ENCODE peak calls at places on chromosomes 11 and 22, in nine cellular contexts. B is K562, Z is A549, F is WTC11, N is SK-N-SH, S is HCT116, D is H1, J is HepG2, X is endothelial cell of umbilical vein. A is an unnamed sample.

GRCh38 chr11:11584446-11584810 is 37.4 kb downstream of the GALNT18 start:
- DNase-seq in B (no peak), Z (peak; percentile 82), F (no peak), N (no peak), S (peak; percentile 41), D (no peak), J (no peak), X (no peak), A (no peak)

GRCh38 chr11:112012877-112013276 is 12.3 kb upstream of the DLAT start:
- DNase-seq in B (peak; percentile 22), Z (no peak), F (no peak), N (no peak), S (no peak), D (no peak), J (peak; percentile 8), X (no peak), A (no peak)

GRCh38 chr22:42272431-42273004 is 2.1 kb upstream of the TCF20 start:
- DNase-seq in B (no peak), Z (no peak), F (no peak), N (no peak), S (no peak), D (no peak), J (no peak), X (no peak), A (no peak)

GRCh38 chr11:13076961-13077360 is 67.8 kb downstream of the RASSF10 start:
- DNase-seq in B (no peak), Z (no peak), F (no peak), N (no peak), S (no peak), D (no peak), J (no peak), X (no peak), A (no peak)

GRCh38 chr11:27740362-27741024 is 40.2 kb upstream of the BDNF start:
- DNase-seq in B (no peak), Z (no peak), F (no peak), N (no peak), S (no peak), D (no peak), J (no peak), X (peak; percentile 18), A (no peak)

GRCh38 chr11:85752890-85753581 is 57.9 kb downstream of the SYTL2 start:
- DNase-seq in B (no peak), Z (no peak), F (no peak), N (no peak), S (no peak), D (no peak), J (no peak), X (peak; percentile 9), A (peak; percentile 59)

GRCh38 chr11:73019448-73019847 is 122.7 kb downstream of the FCHSD2 start:
- DNase-seq in B (no peak), Z (no peak), F (no peak), N (peak; percentile 42), S (no peak), D (no peak), J (peak; percentile 3), X (no peak), A (no peak)

GRCh38 chr22:49102367-49102766 is 725.3 kb downstream of the BRD1 start:
- DNase-seq in B (no peak), Z (no peak), F (no peak), N (no peak), S (no peak), D (no peak), J (no peak), X (no peak), A (no peak)

GRCh38 chr22:38989461-38989860 is 7.3 kb downstream of the APOBEC3B start:
- DNase-seq in B (no peak), Z (no peak), F (no peak), N (no peak), S (no peak), D (no peak), J (no peak), X (no peak), A (no peak)

GRCh38 chr22:37316405-37316804 is 34.1 kb downstream of the CYTH4 start:
- DNase-seq in B (no peak), Z (no peak), F (no peak), N (no peak), S (no peak), D (no peak), J (no peak), X (no peak), A (no peak)

GRCh38 chr11:128814856-128815705 is 52.0 kb downstream of the KCNJ1 start:
- DNase-seq in B (no peak), Z (no peak), F (peak; percentile 77), N (peak; percentile 49), S (no peak), D (peak; percentile 47), J (no peak), X (no peak), A (peak; percentile 70)

GRCh38 chr11:827146-827860 is 416 bp upstream of the CRACR2B start:
- DNase-seq in B (peak; percentile 55), Z (no peak), F (peak; percentile 77), N (peak; percentile 56), S (no peak), D (no peak), J (peak; percentile 47), X (no peak), A (peak; percentile 85)

GRCh38 chr11:110077866-110078325 is 15.3 kb upstream of the ZC3H12C start:
- DNase-seq in B (no peak), Z (no peak), F (no peak), N (no peak), S (no peak), D (no peak), J (peak; percentile 13), X (peak; percentile 68), A (no peak)

GRCh38 chr11:64448599-64449380 is 89.8 kb downstream of the RPS6KA4 start:
- DNase-seq in B (peak; percentile 85), Z (peak; percentile 87), F (peak; percentile 92), N (peak; percentile 94), S (peak; percentile 72), D (peak; percentile 50), J (peak; percentile 53), X (peak; percentile 55), A (peak; percentile 90)

GRCh38 chr11:64449381-64450167 is 90.6 kb downstream of the RPS6KA4 start:
- DNase-seq in B (peak; percentile 88), Z (peak; percentile 90), F (peak; percentile 88), N (peak; percentile 89), S (peak; percentile 74), D (peak; percentile 73), J (peak; percentile 66), X (peak; percentile 59), A (peak; percentile 84)

GRCh38 chr11:64451856-64452255 is 92.9 kb downstream of the RPS6KA4 start:
- DNase-seq in B (no peak), Z (no peak), F (no peak), N (no peak), S (no peak), D (no peak), J (no peak), X (no peak), A (no peak)

GRCh38 chr11:64447717-64448598 is 89.0 kb downstream of the RPS6KA4 start:
- DNase-seq in B (no peak), Z (no peak), F (no peak), N (peak; percentile 41), S (no peak), D (no peak), J (no peak), X (no peak), A (peak; percentile 87)

DNA sequence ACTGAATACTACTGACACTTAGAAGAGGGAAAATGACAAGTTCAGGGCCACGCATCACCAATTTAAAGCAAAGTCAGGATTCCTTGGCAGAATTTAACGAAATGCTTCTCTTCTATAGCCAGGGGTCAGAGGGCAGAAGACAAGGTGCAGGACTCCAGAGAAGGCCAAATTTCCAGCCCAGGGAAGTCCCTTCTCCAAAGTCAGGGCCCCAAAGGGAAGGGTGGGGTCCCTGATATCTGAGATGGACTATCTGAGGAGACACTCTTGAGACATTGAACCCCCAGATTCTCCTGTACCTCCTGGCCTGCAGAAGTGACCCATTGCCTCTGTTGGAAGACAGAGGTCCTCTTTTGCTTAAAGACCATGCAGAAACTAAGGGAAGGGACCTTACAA is 91.2 kb downstream of the RPS6KA4 start:
- DNase-seq in B (no peak), Z (no peak), F (no peak), N (no peak), S (no peak), D (no peak), J (no peak), X (no peak), A (no peak)
- TF ChIP-seq MAX in B (no peak), Z (no peak), F (no peak), N (no peak), S (no peak), D (no peak), J (no peak), X (no peak), A (no peak)

DNA sequence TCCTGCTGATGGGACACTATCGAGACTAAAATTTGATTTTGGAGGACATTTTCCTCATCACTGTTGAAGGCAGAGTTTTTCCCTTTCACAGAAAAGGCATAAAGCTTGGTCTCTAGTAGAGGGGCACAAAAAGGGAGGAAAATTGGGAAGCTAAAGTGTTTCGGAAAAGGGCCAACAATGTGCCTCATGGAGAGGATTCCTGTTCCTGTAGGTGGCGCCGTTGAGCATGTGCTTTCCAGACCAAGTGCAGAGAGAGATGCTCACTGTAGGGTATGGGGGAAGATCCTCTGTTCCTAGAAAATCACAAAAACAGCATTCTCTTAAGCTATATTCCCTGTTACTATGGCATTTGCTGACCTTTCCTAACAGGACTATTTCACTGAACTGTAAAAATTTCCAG is 18.4 kb upstream of the OR4C5 start:
- DNase-seq in B (peak; percentile 12), Z (no peak), F (no peak), N (no peak), S (no peak), D (no peak), J (no peak), X (no peak), A (peak; percentile 13)
- TF ChIP-seq CTCF in B (peak; percentile 6), Z (no peak), F (peak; percentile 13), N (peak; percentile 34), S (no peak), D (peak; percentile 51), J (no peak), X (no peak), A (peak; percentile 58)

GRCh38 chr11:33959855-33960400 is 68.1 kb upstream of the LMO2 start:
- DNase-seq in B (no peak), Z (no peak), F (no peak), N (no peak), S (no peak), D (no peak), J (no peak), X (peak; percentile 39), A (peak; percentile 37)
- TF ChIP-seq MAX in B (no peak), Z (no peak), F (no peak), N (no peak), S (no peak), D (no peak), J (no peak), X (no peak), A (no peak)

DNA sequence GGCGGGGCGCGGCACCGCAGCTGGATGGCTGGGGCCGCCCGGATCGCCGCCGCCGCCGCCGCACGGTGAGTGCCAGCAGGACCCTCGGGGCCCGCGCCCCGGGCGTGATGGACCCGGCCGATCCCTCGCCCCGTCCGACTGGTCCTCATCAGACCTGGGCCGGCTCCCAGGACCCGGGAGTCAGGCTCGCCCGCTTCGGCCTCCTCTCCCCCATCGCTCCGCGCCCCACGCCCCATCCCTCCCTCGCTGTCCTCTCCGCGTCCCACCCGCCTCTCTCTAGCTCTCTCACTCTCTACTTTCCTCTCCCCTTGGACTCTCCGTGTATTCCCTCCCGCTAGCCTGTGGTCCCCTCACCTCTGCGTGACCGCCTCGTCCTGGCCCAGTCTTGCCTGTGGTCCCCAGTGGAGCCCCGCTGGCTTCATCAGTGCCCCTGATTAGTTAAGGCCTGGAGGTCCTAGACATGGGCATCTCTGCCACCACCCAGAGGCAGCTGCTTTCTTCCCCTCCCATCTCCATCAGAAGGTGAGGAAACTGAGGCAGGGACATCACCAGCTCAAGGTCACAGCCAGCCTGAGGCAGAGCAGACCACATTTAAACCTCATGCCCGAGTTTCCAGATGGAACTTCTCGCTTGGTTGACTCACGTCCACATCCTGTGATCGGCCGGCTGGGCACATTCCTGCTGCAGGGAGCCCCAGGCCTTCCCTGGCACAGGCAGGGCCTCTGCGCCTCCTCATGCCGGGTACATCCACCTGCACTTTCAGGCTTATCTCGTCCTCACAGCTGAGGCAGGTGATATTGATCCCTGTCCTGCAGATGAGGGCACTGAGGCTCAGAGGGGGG is 429 bp downstream of the SLC39A13 start:
- DNase-seq in B (no peak), Z (peak; percentile 35), F (peak; percentile 49), N (peak; percentile 81), S (no peak), D (no peak), J (no peak), X (peak; percentile 84), A (no peak)
- TF ChIP-seq CTCF in B (no peak), Z (no peak), F (no peak), N (no peak), S (no peak), D (no peak), J (no peak), X (no peak), A (no peak)

A was measured in NB4.